ENCODE peak calls at places on chromosomes 13 and 19, in five cellular contexts. W is lower leg skin; A is cardiac muscle cell; G is CD8-positive, alpha-beta T cell; B is breast epithelium. L is an unnamed sample.

GRCh38 chr13:111156421-111156820 is 41.3 kb downstream of the ARHGEF7 start:
- DNase-seq in B (no peak), G (no peak), A (no peak), W (no peak), L (no peak)

GRCh38 chr19:3250675-3251074 is 26.2 kb downstream of the CELF5 start:
- DNase-seq in A (no peak), B (no peak), W (no peak), G (peak), L (no peak)

GRCh38 chr13:101631403-101631802 is 178.9 kb downstream of the ITGBL1 start:
- DNase-seq in G (no peak), B (no peak), W (no peak), A (no peak), L (no peak)

GRCh38 chr13:98466634-98467236 is 110.2 kb downstream of the STK24 start:
- DNase-seq in W (no peak), A (peak), B (no peak), G (no peak), L (no peak)

GRCh38 chr13:66424417-66424816 is 805.7 kb downstream of the PCDH9 start:
- DNase-seq in A (no peak), W (no peak), G (no peak), B (no peak), L (no peak)

GRCh38 chr13:44822291-44822690 is 167.0 kb downstream of the NUFIP1 start:
- DNase-seq in G (no peak), A (no peak), B (no peak), W (no peak), L (no peak)

GRCh38 chr13:49629947-49630346 is 1.6 kb downstream of the ARL11 start:
- DNase-seq in W (no peak), G (no peak), B (no peak), A (no peak), L (no peak)

GRCh38 chr13:78623132-78623531 is 19.8 kb upstream of the POU4F1 start:
- DNase-seq in G (no peak), W (no peak), B (no peak), A (no peak), L (no peak)

GRCh38 chr19:12994701-12995595 is at the start of gene NFIX:
- DNase-seq in B (no peak), A (peak), G (no peak), W (no peak), L (peak)

GRCh38 chr13:62631614-62632013 is 1216.0 kb upstream of the PCDH20 start:
- DNase-seq in A (no peak), G (no peak), W (no peak), B (no peak), L (no peak)

GRCh38 chr19:37077615-37077928 is 661 bp upstream of the ZNF420 start:
- DNase-seq in A (no peak), G (no peak), B (no peak), W (no peak), L (no peak)

GRCh38 chr19:32711747-32712146 is 7.8 kb upstream of the TDRD12 start:
- DNase-seq in W (no peak), B (no peak), A (no peak), G (no peak), L (no peak)

GRCh38 chr13:25380082-25380481 is 8.3 kb downstream of the ATP8A2 start:
- DNase-seq in W (no peak), A (no peak), G (no peak), B (no peak), L (no peak)

GRCh38 chr13:44396963-44397580 is 23.4 kb downstream of the SERP2 start:
- DNase-seq in G (no peak), B (no peak), A (peak), W (no peak), L (no peak)

GRCh38 chr13:44236370-44236769 is 137.3 kb upstream of the SERP2 start:
- DNase-seq in B (no peak), G (no peak), A (no peak), W (peak), L (no peak)

GRCh38 chr19:46648961-46649960 is 11.7 kb downstream of the DACT3 start:
- DNase-seq in B (no peak), G (no peak), W (no peak), A (no peak), L (no peak)

GRCh38 chr13:113838711-113839201 is 25.1 kb downstream of the GAS6 start:
- DNase-seq in A (no peak), G (no peak), W (no peak), B (no peak), L (no peak)

GRCh38 chr13:37788346-37788745 is 81.2 kb downstream of the TRPC4 start:
- DNase-seq in B (no peak), A (no peak), W (no peak), G (no peak), L (no peak)

GRCh38 chr13:70893832-70894231 is 785.6 kb upstream of the KLHL1 start:
- DNase-seq in W (no peak), B (no peak), G (no peak), A (no peak), L (no peak)

GRCh38 chr13:110274687-110275086 is 32.3 kb downstream of the COL4A1 start:
- DNase-seq in B (no peak), G (no peak), W (peak), A (no peak), L (no peak)

L was measured in mammary epithelial cell.